ENCODE peak calls at places on chromosomes 6 and 20, in six cellular contexts. D is HTR-8/SVneo; S is substantia nigra; H is A549; V is effector CD4-positive, alpha-beta T cell; P is HCT116. G is an unnamed sample.

GRCh38 chr6:12844284-12845223 is 128.0 kb downstream of the PHACTR1 start:
- DNase-seq in D (peak), S (no peak), H (peak), V (no peak), P (peak), G (peak)

GRCh38 chr6:161393839-161394364 is 120.0 kb upstream of the AGPAT4 start:
- DNase-seq in D (peak), S (no peak), H (peak), V (peak), P (peak), G (peak)

GRCh38 chr6:34602318-34603111 is 46.4 kb upstream of the SPDEF start:
- DNase-seq in D (peak), S (no peak), H (no peak), V (no peak), P (no peak), G (no peak)

GRCh38 chr20:41509801-41510200 is 108.4 kb downstream of the CHD6 start:
- DNase-seq in D (no peak), S (no peak), H (no peak), V (no peak), P (no peak), G (no peak)

GRCh38 chr6:31393932-31394331 is 9.5 kb upstream of the MICA start:
- DNase-seq in D (no peak), S (no peak), H (no peak), V (no peak), P (no peak), G (no peak)

GRCh38 chr6:10582774-10583508 is 61.8 kb downstream of the GCNT2 start:
- DNase-seq in D (no peak), S (no peak), H (no peak), V (no peak), P (no peak), G (no peak)

GRCh38 chr6:110897433-110897832 is 22.8 kb downstream of the AMD1 start:
- DNase-seq in D (no peak), S (no peak), H (peak), V (no peak), P (no peak), G (no peak)

GRCh38 chr20:45835230-45836224 is 1.9 kb downstream of the SNX21 start:
- DNase-seq in D (no peak), S (peak), H (no peak), V (no peak), P (no peak), G (no peak)

GRCh38 chr20:61176874-61177273 is 75.2 kb upstream of the CDH4 start:
- DNase-seq in D (no peak), S (no peak), H (no peak), V (no peak), P (no peak), G (no peak)

GRCh38 chr20:23637282-23638221 is at the start of gene CST3:
- DNase-seq in D (peak), S (peak), H (peak), V (no peak), P (peak), G (peak)

GRCh38 chr20:53752971-53753879 is 159.6 kb upstream of the ZNF217 start:
- DNase-seq in D (no peak), S (no peak), H (peak), V (no peak), P (no peak), G (no peak)

GRCh38 chr6:124999105-124999764 is 37.0 kb downstream of the RNF217 start:
- DNase-seq in D (no peak), S (no peak), H (no peak), V (no peak), P (no peak), G (no peak)

GRCh38 chr6:25971187-25971811 is 8.7 kb downstream of the TRIM38 start:
- DNase-seq in D (peak), S (no peak), H (peak), V (no peak), P (peak), G (no peak)

GRCh38 chr6:125104425-125104824 is 49.1 kb upstream of the TPD52L1 start:
- DNase-seq in D (no peak), S (peak), H (no peak), V (no peak), P (no peak), G (peak)

GRCh38 chr6:113414511-113414910 is 442.6 kb upstream of the MARCKS start:
- DNase-seq in D (peak), S (no peak), H (peak), V (no peak), P (peak), G (no peak)

GRCh38 chr20:8432435-8433148 is 300.5 kb downstream of the PLCB1 start:
- DNase-seq in D (no peak), S (no peak), H (no peak), V (no peak), P (no peak), G (no peak)

GRCh38 chr6:134316733-134317431 is 1.0 kb downstream of the SGK1 start:
- DNase-seq in D (no peak), S (peak), H (no peak), V (no peak), P (no peak), G (no peak)

GRCh38 chr6:27168586-27169443 is 78.7 kb upstream of the PRSS16 start:
- DNase-seq in D (peak), S (no peak), H (no peak), V (no peak), P (no peak), G (no peak)

GRCh38 chr6:158629376-158630221 is 14.9 kb downstream of the DYNLT1 start:
- DNase-seq in D (no peak), S (no peak), H (no peak), V (no peak), P (no peak), G (no peak)

GRCh38 chr6:149852180-149852579 is 12.0 kb downstream of the LRP11 start:
- DNase-seq in D (no peak), S (no peak), H (no peak), V (no peak), P (no peak), G (no peak)

GRCh38 chr20:25294459-25295385 is 46.8 kb downstream of the PYGB start:
- DNase-seq in D (peak), S (peak), H (peak), V (peak), P (peak), G (peak)

GRCh38 chr6:149806127-149806526 is 56.6 kb downstream of the PCMT1 start:
- DNase-seq in D (no peak), S (no peak), H (no peak), V (no peak), P (no peak), G (no peak)

GRCh38 chr6:138349891-138350290 is 27.8 kb upstream of the SMIM28 start:
- DNase-seq in D (no peak), S (no peak), H (no peak), V (no peak), P (no peak), G (no peak)

GRCh38 chr20:59145926-59146800 is 17.5 kb upstream of the ZNF831 start:
- DNase-seq in D (no peak), S (no peak), H (no peak), V (no peak), P (no peak), G (no peak)

GRCh38 chr6:52312461-52312860 is 27.9 kb upstream of the MCM3 start:
- DNase-seq in D (no peak), S (no peak), H (no peak), V (no peak), P (no peak), G (no peak)

GRCh38 chr6:17280552-17281090 is 540 bp upstream of the RBM24 start:
- DNase-seq in D (no peak), S (no peak), H (peak), V (no peak), P (no peak), G (no peak)

GRCh38 chr20:62025832-62026563 is 39.7 kb downstream of the TAF4 start:
- DNase-seq in D (no peak), S (no peak), H (no peak), V (no peak), P (no peak), G (peak)

GRCh38 chr6:111666812-111667211 is 61.1 kb upstream of the TRAF3IP2 start:
- DNase-seq in D (no peak), S (no peak), H (no peak), V (no peak), P (no peak), G (no peak)

GRCh38 chr6:37698264-37699137 is 818 bp upstream of the MDGA1 start:
- DNase-seq in D (no peak), S (peak), H (peak), V (peak), P (peak), G (peak)

GRCh38 chr20:5996765-5997164 is 46.3 kb downstream of the MCM8 start:
- DNase-seq in D (no peak), S (no peak), H (peak), V (peak), P (no peak), G (no peak)

GRCh38 chr6:122198922-122199321 is 200.5 kb upstream of the HSF2 start:
- DNase-seq in D (no peak), S (no peak), H (no peak), V (no peak), P (no peak), G (no peak)

GRCh38 chr20:8756410-8756809 is 312.5 kb upstream of the PLCB4 start:
- DNase-seq in D (peak), S (no peak), H (peak), V (no peak), P (peak), G (no peak)

GRCh38 chr6:170087946-170088348 is 202.9 kb downstream of the DLL1 start:
- DNase-seq in D (no peak), S (no peak), H (no peak), V (peak), P (no peak), G (no peak)

GRCh38 chr20:58021481-58021880 is 207.0 kb downstream of the ANKRD60 start:
- DNase-seq in D (no peak), S (no peak), H (peak), V (no peak), P (no peak), G (peak)

GRCh38 chr6:168778201-168778600 is 337.2 kb downstream of the SMOC2 start:
- DNase-seq in D (no peak), S (no peak), H (no peak), V (no peak), P (no peak), G (no peak)